ENCODE peak calls at places on chromosomes 4 and X, in eight cellular contexts. V, G, N, H, Y, R, K and Z are unnamed samples.

GRCh38 chr4:6453688-6453990 is 18.8 kb downstream of the PPP2R2C start:
- DNase-seq in V (no peak), G (no peak), N (no peak), H (no peak), Y (no peak), R (no peak), K (no peak), Z (no peak)

GRCh38 chr4:146243141-146243882 is 29.0 kb downstream of the REELD1 start:
- DNase-seq in V (no peak), G (peak), N (no peak), H (peak), Y (peak), R (no peak), K (peak), Z (no peak)

GRCh38 chrX:103063918-103064434 is at the start of gene BEX1:
- DNase-seq in V (no peak), G (no peak), N (peak), H (peak), Y (peak), R (peak), K (peak), Z (peak)

GRCh38 chr4:130591091-130591490 is 1495.1 kb downstream of the C4orf33 start:
- DNase-seq in V (no peak), G (no peak), N (no peak), H (no peak), Y (no peak), R (no peak), K (no peak), Z (no peak)

GRCh38 chr4:10183462-10183861 is 66.9 kb upstream of the WDR1 start:
- DNase-seq in V (no peak), G (no peak), N (no peak), H (no peak), Y (no peak), R (no peak), K (peak), Z (no peak)

GRCh38 chrX:43269201-43269600 is 386.9 kb upstream of the MAOA start:
- DNase-seq in V (no peak), G (no peak), N (no peak), H (no peak), Y (no peak), R (no peak), K (no peak), Z (no peak)

GRCh38 chrX:5142644-5143043 is 1086.0 kb downstream of the NLGN4X start:
- DNase-seq in V (no peak), G (no peak), N (no peak), H (no peak), Y (no peak), R (no peak), K (no peak), Z (no peak)

GRCh38 chr4:170083546-170083945 is 6.2 kb downstream of the AADAT start:
- DNase-seq in V (no peak), G (no peak), N (no peak), H (no peak), Y (no peak), R (no peak), K (no peak), Z (no peak)

GRCh38 chr4:107654694-107655093 is 65.3 kb downstream of the PAPSS1 start:
- DNase-seq in V (no peak), G (no peak), N (no peak), H (no peak), Y (no peak), R (peak), K (no peak), Z (no peak)

GRCh38 chr4:128571747-128572146 is 237.8 kb upstream of the JADE1 start:
- DNase-seq in V (no peak), G (no peak), N (peak), H (no peak), Y (no peak), R (no peak), K (no peak), Z (peak)

GRCh38 chr4:182968917-182969650 is 51.9 kb upstream of the DCTD start:
- DNase-seq in V (no peak), G (no peak), N (no peak), H (no peak), Y (no peak), R (no peak), K (no peak), Z (no peak)

GRCh38 chrX:129000018-129000417 is 523.3 kb downstream of the SMARCA1 start:
- DNase-seq in V (no peak), G (no peak), N (no peak), H (no peak), Y (no peak), R (peak), K (no peak), Z (no peak)

GRCh38 chrX:72297953-72298730 is 7.6 kb downstream of the CITED1 start:
- DNase-seq in V (no peak), G (no peak), N (no peak), H (no peak), Y (no peak), R (no peak), K (no peak), Z (no peak)

GRCh38 chrX:1581132-1581531 is 10.3 kb upstream of the AKAP17A start:
- DNase-seq in V (no peak), G (peak), N (peak), H (peak), Y (peak), R (no peak), K (peak), Z (no peak)

GRCh38 chrX:24513416-24513815 is 48.3 kb downstream of the PDK3 start:
- DNase-seq in V (no peak), G (no peak), N (no peak), H (no peak), Y (peak), R (no peak), K (no peak), Z (no peak)

GRCh38 chr4:141432000-141432712 is 204.2 kb upstream of the IL15 start:
- DNase-seq in V (no peak), G (no peak), N (peak), H (no peak), Y (no peak), R (no peak), K (no peak), Z (no peak)

GRCh38 chrX:54357414-54358377 is at the start of gene WNK3:
- DNase-seq in V (peak), G (no peak), N (peak), H (peak), Y (peak), R (peak), K (peak), Z (peak)

GRCh38 chr4:1019726-1020470 is 8.5 kb downstream of the FGFRL1 start:
- DNase-seq in V (no peak), G (no peak), N (no peak), H (no peak), Y (no peak), R (no peak), K (no peak), Z (no peak)

GRCh38 chr4:156378053-156378665 is 424.5 kb upstream of the CTSO start:
- DNase-seq in V (peak), G (no peak), N (no peak), H (no peak), Y (no peak), R (no peak), K (no peak), Z (no peak)

GRCh38 chrX:83469551-83469950 is 38.5 kb upstream of the POU3F4 start:
- DNase-seq in V (no peak), G (no peak), N (peak), H (peak), Y (peak), R (no peak), K (no peak), Z (no peak)

GRCh38 chr4:165440415-165440882 is 61.6 kb downstream of the CPE start:
- DNase-seq in V (no peak), G (no peak), N (peak), H (no peak), Y (no peak), R (no peak), K (no peak), Z (no peak)

GRCh38 chr4:56626420-56626819 is 54.7 kb downstream of the HOPX start:
- DNase-seq in V (no peak), G (no peak), N (no peak), H (no peak), Y (no peak), R (no peak), K (no peak), Z (no peak)

GRCh38 chr4:76694056-76694455 is 203.9 kb downstream of the SOWAHB start:
- DNase-seq in V (no peak), G (no peak), N (no peak), H (no peak), Y (no peak), R (no peak), K (no peak), Z (no peak)

GRCh38 chrX:119468930-119469635 is 839 bp downstream of the SLC25A5 start:
- DNase-seq in V (peak), G (peak), N (peak), H (peak), Y (peak), R (peak), K (peak), Z (peak)

GRCh38 chrX:1734806-1735205 is 119.9 kb downstream of the ASMT start:
- DNase-seq in V (no peak), G (no peak), N (no peak), H (no peak), Y (no peak), R (no peak), K (no peak), Z (no peak)

GRCh38 chr4:600850-601515 is 24.4 kb upstream of the PDE6B start:
- DNase-seq in V (no peak), G (no peak), N (no peak), H (peak), Y (peak), R (no peak), K (no peak), Z (no peak)

GRCh38 chrX:149950681-149951080 is 12.4 kb upstream of the EOLA2 start:
- DNase-seq in V (peak), G (no peak), N (peak), H (no peak), Y (no peak), R (no peak), K (peak), Z (no peak)

GRCh38 chr4:30875659-30876269 is 155.6 kb downstream of the PCDH7 start:
- DNase-seq in V (no peak), G (no peak), N (no peak), H (no peak), Y (no peak), R (no peak), K (no peak), Z (no peak)